ENCODE peak calls at places on chromosomes 2 and 18, in eight cellular contexts. R, A, T, O, Q, I, H and V are unnamed samples.

GRCh38 chr18:22094375-22094767 is 75.0 kb upstream of the GATA6 start:
- DNase-seq in I (no peak), R (no peak), A (no peak), O (no peak), T (no peak), H (no peak), Q (no peak), V (no peak)

GRCh38 chr2:108594982-108595464 is 60.8 kb downstream of the LIMS1 start:
- DNase-seq in O (no peak), H (no peak), Q (no peak), T (no peak), I (no peak), R (peak; percentile 96), A (peak; percentile 100), V (peak; percentile 92)

GRCh38 chr2:42964444-42965081 is 172.2 kb upstream of the HAAO start:
- DNase-seq in H (peak; percentile 72), A (peak; percentile 95), T (no peak), R (peak; percentile 86), O (no peak), Q (no peak), I (no peak), V (no peak)

GRCh38 chr18:66694857-66695256 is 91.0 kb upstream of the CDH19 start:
- DNase-seq in I (no peak), T (no peak), H (no peak), R (no peak), A (no peak), O (no peak), Q (no peak), V (no peak)

GRCh38 chr2:168246072-168246482 is 1.3 kb downstream of the STK39 start:
- DNase-seq in Q (no peak), H (no peak), R (no peak), A (no peak), O (no peak), I (no peak), T (no peak), V (no peak)

GRCh38 chr18:4264347-4264791 is 190.7 kb downstream of the DLGAP1 start:
- DNase-seq in R (no peak), I (no peak), Q (no peak), H (no peak), T (no peak), O (no peak), A (no peak), V (no peak)

GRCh38 chr2:120766758-120767351 is 31.2 kb downstream of the GLI2 start:
- DNase-seq in T (no peak), Q (no peak), H (no peak), O (no peak), I (peak; percentile 43), R (no peak), A (no peak), V (no peak)

GRCh38 chr2:218516614-218517013 is 51.5 kb downstream of the USP37 start:
- DNase-seq in H (no peak), I (no peak), A (no peak), O (no peak), T (no peak), R (peak; percentile 2), Q (no peak), V (peak; percentile 63)

GRCh38 chr2:152861349-152861942 is 143.0 kb downstream of the ARL6IP6 start:
- DNase-seq in R (peak; percentile 31), I (peak; percentile 49), Q (no peak), H (no peak), T (no peak), O (peak; percentile 20), A (peak; percentile 23), V (peak; percentile 22)

GRCh38 chr18:23226386-23226785 is 91.1 kb downstream of the CABLES1 start:
- DNase-seq in I (no peak), Q (no peak), T (no peak), O (no peak), R (peak; percentile 61), H (no peak), A (no peak), V (no peak)

GRCh38 chr2:23532311-23533013 is 147.5 kb downstream of the KLHL29 start:
- DNase-seq in O (no peak), Q (no peak), R (no peak), H (no peak), A (no peak), I (no peak), T (peak; percentile 59), V (no peak)

GRCh38 chr2:16298866-16299265 is 358.5 kb downstream of the MYCN start:
- DNase-seq in O (no peak), T (no peak), R (no peak), I (no peak), Q (no peak), A (no peak), H (no peak), V (no peak)

GRCh38 chr18:39596891-39597290 is 2031.3 kb upstream of the CELF4 start:
- DNase-seq in Q (no peak), O (no peak), R (no peak), I (no peak), T (no peak), A (no peak), H (no peak), V (no peak)

GRCh38 chr2:132416080-132416911 is at the start of gene GPR39:
- DNase-seq in H (peak; percentile 91), Q (peak; percentile 65), I (peak; percentile 88), T (peak; percentile 2), R (peak; percentile 97), A (peak; percentile 100), O (no peak), V (no peak)

GRCh38 chr2:96950391-96951124 is 35.8 kb downstream of the FAM178B start:
- DNase-seq in R (no peak), T (no peak), I (no peak), A (no peak), O (no peak), H (no peak), Q (no peak), V (no peak)

GRCh38 chr2:203993560-203993959 is 57.0 kb downstream of the ICOS start:
- DNase-seq in O (no peak), Q (no peak), R (no peak), H (no peak), A (no peak), T (no peak), I (no peak), V (no peak)

GRCh38 chr2:202115385-202116060 is 42.5 kb downstream of the KIAA2012 start:
- DNase-seq in Q (no peak), O (no peak), I (no peak), R (no peak), A (peak; percentile 52), T (no peak), H (no peak), V (no peak)

GRCh38 chr2:128535928-128536327 is 217.3 kb upstream of the HS6ST1 start:
- DNase-seq in R (peak; percentile 85), A (peak; percentile 71), T (no peak), Q (no peak), I (no peak), H (no peak), O (no peak), V (no peak)

GRCh38 chr2:105755895-105756294 is 11.2 kb downstream of the NCK2 start:
- DNase-seq in H (no peak), I (no peak), A (no peak), O (no peak), R (no peak), Q (no peak), T (peak; percentile 74), V (no peak)

GRCh38 chr18:70149616-70150301 is 55.7 kb downstream of the RTTN start:
- DNase-seq in Q (no peak), R (no peak), I (no peak), A (no peak), T (no peak), O (no peak), H (no peak), V (no peak)

GRCh38 chr2:241049739-241050623 is 51.6 kb downstream of the SNED1 start:
- DNase-seq in R (no peak), Q (no peak), A (no peak), O (no peak), H (no peak), I (peak; percentile 75), T (no peak), V (peak; percentile 34)

GRCh38 chr2:218895326-218895725 is 14.7 kb downstream of the WNT10A start:
- DNase-seq in I (no peak), R (no peak), H (no peak), O (no peak), Q (no peak), T (no peak), A (peak; percentile 84), V (no peak)

GRCh38 chr2:10490806-10491291 is 42.7 kb upstream of the ODC1 start:
- DNase-seq in A (peak; percentile 81), R (no peak), H (peak; percentile 42), Q (no peak), T (no peak), I (no peak), O (no peak), V (no peak)

GRCh38 chr2:35035883-35036282 is 1319.7 kb upstream of the CRIM1 start:
- DNase-seq in Q (no peak), I (no peak), O (no peak), R (no peak), A (peak; percentile 13), T (no peak), H (no peak), V (no peak)

GRCh38 chr18:52236134-52236533 is 103.9 kb upstream of the DCC start:
- DNase-seq in I (no peak), T (no peak), O (no peak), A (peak; percentile 77), R (no peak), Q (no peak), H (no peak), V (no peak)

GRCh38 chr2:239148495-239149200 is 252.2 kb downstream of the HDAC4 start:
- DNase-seq in R (no peak), H (no peak), T (no peak), Q (no peak), O (no peak), A (no peak), I (no peak), V (no peak)

GRCh38 chr18:39647627-39648502 is 2082.3 kb upstream of the CELF4 start:
- DNase-seq in A (peak; percentile 50), I (no peak), Q (peak; percentile 74), T (no peak), O (no peak), R (peak; percentile 89), H (no peak), V (no peak)

GRCh38 chr2:117087565-117088291 is 726.8 kb upstream of the DDX18 start:
- DNase-seq in R (no peak), Q (no peak), T (no peak), A (no peak), H (no peak), I (peak; percentile 58), O (no peak), V (no peak)

GRCh38 chr2:240387669-240388358 is 47.6 kb upstream of the GPC1 start:
- DNase-seq in I (no peak), Q (no peak), R (peak; percentile 98), A (peak; percentile 85), T (no peak), H (no peak), O (no peak), V (peak; percentile 59)

GRCh38 chr2:96470636-96471035 is 34.5 kb downstream of the NEURL3 start:
- DNase-seq in R (peak; percentile 4), O (peak; percentile 44), Q (no peak), A (peak; percentile 63), I (peak; percentile 92), T (no peak), H (peak; percentile 62), V (peak; percentile 26)

GRCh38 chr2:162297925-162298552 is 20.4 kb downstream of the IFIH1 start:
- DNase-seq in O (no peak), Q (peak; percentile 18), H (peak; percentile 73), T (peak; percentile 35), I (no peak), R (peak; percentile 87), A (peak; percentile 74), V (peak; percentile 70)

GRCh38 chr2:196125596-196125995 is 45.8 kb downstream of the STK17B start:
- DNase-seq in T (no peak), R (no peak), A (peak; percentile 34), Q (no peak), O (no peak), H (no peak), I (no peak), V (no peak)

GRCh38 chr2:219539295-219539788 is 4.3 kb downstream of the CHPF start:
- DNase-seq in T (no peak), A (no peak), R (no peak), H (no peak), Q (no peak), I (no peak), O (no peak), V (no peak)

GRCh38 chr2:198587726-198588125 is 783.3 kb downstream of the PLCL1 start:
- DNase-seq in R (no peak), H (no peak), T (no peak), A (no peak), I (no peak), O (no peak), Q (no peak), V (no peak)